ENCODE peak calls at places on chromosome 10, in four cellular contexts. B, T, Q and W are unnamed samples.

GRCh38 chr10:102175415-102175814 is 23.2 kb downstream of the NOLC1 start:
- DNase-seq in B (no peak), T (no peak), Q (no peak), W (no peak)

GRCh38 chr10:24814568-24815313 is 91.1 kb upstream of the ARHGAP21 start:
- DNase-seq in B (peak; percentile 24), T (no peak), Q (peak; percentile 15), W (no peak)

GRCh38 chr10:93599778-93600177 is 1.3 kb downstream of the RBP4 start:
- DNase-seq in B (no peak), T (no peak), Q (no peak), W (no peak)

GRCh38 chr10:73768881-73769280 is 13.0 kb upstream of the CHCHD1 start:
- DNase-seq in B (no peak), T (no peak), Q (no peak), W (no peak)

GRCh38 chr10:9239298-9239697 is 1184.8 kb downstream of the GATA3 start:
- DNase-seq in B (no peak), T (no peak), Q (no peak), W (no peak)

GRCh38 chr10:60048146-60048545 is 141.8 kb upstream of the CCDC6 start:
- DNase-seq in B (peak; percentile 39), T (no peak), Q (no peak), W (no peak)

GRCh38 chr10:110494532-110494931 is 3.2 kb upstream of the DUSP5 start:
- DNase-seq in B (no peak), T (no peak), Q (no peak), W (no peak)

GRCh38 chr10:113511419-113511818 is 41.4 kb upstream of the HABP2 start:
- DNase-seq in B (no peak), T (no peak), Q (no peak), W (no peak)

GRCh38 chr10:113617086-113617485 is 46.8 kb downstream of the NRAP start:
- DNase-seq in B (no peak), T (no peak), Q (no peak), W (no peak)

DNA sequence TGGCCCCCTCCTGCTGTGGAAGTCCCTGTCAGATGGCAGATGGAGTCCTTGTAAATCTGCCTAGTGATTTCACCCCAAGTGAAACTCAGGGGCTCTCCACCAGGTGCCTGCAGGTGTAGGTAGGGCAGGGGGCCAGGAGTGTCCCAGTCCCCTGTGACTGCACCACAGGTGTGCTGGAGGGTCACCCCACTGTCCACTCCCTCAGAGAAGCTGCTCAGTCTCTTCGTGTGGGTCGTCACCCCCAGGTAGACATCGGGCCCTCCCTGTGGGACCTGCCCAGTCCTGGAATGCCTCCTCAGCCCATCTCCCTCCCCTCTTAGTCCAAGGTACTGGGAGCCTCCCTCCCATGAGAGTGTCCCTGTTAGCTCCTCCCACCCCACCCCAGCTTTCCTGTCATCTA is 4.8 kb downstream of the ALOX5 start:
- DNase-seq in B (no peak), T (no peak), Q (no peak), W (no peak)
- TF ChIP-seq POLR2A in B (no peak), T (no peak), Q (no peak), W (no peak)

GRCh38 chr10:30786131-30786530 is 156.6 kb upstream of the LYZL2 start:
- DNase-seq in B (no peak), T (no peak), Q (no peak), W (no peak)
- TF ChIP-seq POLR2AphosphoS5 in B (no peak), T (no peak), Q (no peak), W (no peak)

GRCh38 chr10:126006264-126006663 is 109.9 kb downstream of the FANK1 start:
- DNase-seq in B (no peak), T (no peak), Q (no peak), W (no peak)

GRCh38 chr10:125999694-126000093 is 103.3 kb downstream of the FANK1 start:
- DNase-seq in B (no peak), T (no peak), Q (no peak), W (no peak)

GRCh38 chr10:126004752-126005151 is 108.4 kb downstream of the FANK1 start:
- DNase-seq in B (no peak), T (no peak), Q (no peak), W (no peak)

GRCh38 chr10:125997586-125997985 is 101.2 kb downstream of the FANK1 start:
- DNase-seq in B (no peak), T (no peak), Q (no peak), W (no peak)

DNA sequence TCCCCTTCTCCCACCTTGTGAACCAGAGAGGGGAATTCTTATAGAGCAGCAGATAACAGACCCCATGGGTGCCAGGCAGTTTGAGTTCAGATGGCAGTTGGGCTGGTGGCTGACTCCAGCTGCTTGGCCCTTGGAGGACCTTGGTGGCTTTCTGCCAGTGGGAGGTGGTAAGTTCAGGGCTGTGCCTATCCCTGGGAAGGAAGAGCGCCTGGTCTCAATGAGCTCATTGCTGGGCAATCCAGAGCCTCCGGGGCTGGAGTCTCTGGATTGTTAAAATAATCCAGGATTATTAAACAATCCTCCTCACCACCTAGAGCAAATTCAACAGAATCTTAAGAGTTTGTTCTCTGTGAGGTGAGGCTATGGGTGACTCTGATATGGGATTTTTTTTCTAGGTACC is 105.2 kb downstream of the FANK1 start:
- DNase-seq in B (no peak), T (no peak), Q (no peak), W (no peak)
- TF ChIP-seq TAF1 in B (no peak), T (no peak), Q (no peak), W (no peak)

DNA sequence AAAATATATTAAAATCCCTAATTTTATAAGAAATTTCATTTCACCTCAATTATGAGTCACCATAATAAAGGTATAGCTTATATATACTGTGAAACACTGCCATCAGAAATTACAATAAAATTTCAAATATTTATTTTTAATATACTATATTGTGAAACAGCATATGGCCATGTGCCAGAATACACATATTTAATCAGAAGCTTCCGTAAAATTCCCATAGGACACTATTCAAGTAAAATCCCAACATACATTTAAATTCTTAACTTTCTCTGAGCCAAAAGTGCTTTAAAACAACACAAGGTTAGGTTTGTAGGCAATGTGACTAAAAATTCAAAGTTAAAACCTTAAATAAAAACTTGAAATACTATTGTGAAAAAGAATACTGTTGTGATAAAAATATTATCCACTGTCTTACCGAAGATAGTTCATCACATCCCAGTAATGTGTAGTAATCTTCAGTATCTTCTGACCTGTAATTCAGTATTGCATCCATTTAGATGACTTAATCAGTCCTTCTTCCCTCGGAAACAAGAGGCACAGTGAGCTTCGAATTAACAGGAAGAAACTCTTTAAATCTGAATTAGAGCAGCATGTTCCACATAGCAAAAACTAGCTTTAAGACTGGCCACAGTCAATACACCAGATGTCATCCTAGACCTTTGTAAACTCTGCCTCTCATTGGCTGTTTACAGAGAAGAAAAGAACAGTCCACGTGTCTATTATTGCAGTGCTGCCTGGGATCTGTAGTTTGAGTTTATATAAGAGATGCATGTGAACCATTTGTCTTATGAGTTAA is at the start of gene DNAJC12:
- DNase-seq in B (peak; percentile 74), T (no peak), Q (peak; percentile 83), W (no peak)
- TF ChIP-seq POLR2A in B (peak; percentile 66), T (no peak), Q (peak; percentile 84), W (no peak)

GRCh38 chr10:71969929-71970328 is 5.7 kb downstream of the CHST3 start:
- DNase-seq in B (no peak), T (no peak), Q (no peak), W (no peak)

GRCh38 chr10:71970331-71970730 is 6.1 kb downstream of the CHST3 start:
- DNase-seq in B (no peak), T (no peak), Q (peak; percentile 75), W (no peak)

GRCh38 chr10:71970869-71971268 is 6.7 kb downstream of the CHST3 start:
- DNase-seq in B (no peak), T (no peak), Q (no peak), W (no peak)

GRCh38 chr10:71966046-71967004 is 2.1 kb downstream of the CHST3 start:
- DNase-seq in B (no peak), T (no peak), Q (no peak), W (no peak)

GRCh38 chr10:71968553-71969474 is 4.6 kb downstream of the CHST3 start:
- DNase-seq in B (no peak), T (no peak), Q (no peak), W (no peak)
- TF ChIP-seq POLR2AphosphoS5 in B (no peak), T (no peak), Q (no peak), W (no peak)

GRCh38 chr10:128599538-128599937 is 473.3 kb upstream of the MKI67 start:
- DNase-seq in B (no peak), T (no peak), Q (peak; percentile 90), W (no peak)
- TF ChIP-seq TAF1 in B (no peak), T (no peak), Q (no peak), W (no peak)

GRCh38 chr10:3487228-3487627 is 297.8 kb downstream of the KLF6 start:
- DNase-seq in B (no peak), T (no peak), Q (no peak), W (no peak)

GRCh38 chr10:3482200-3482993 is 302.6 kb downstream of the KLF6 start:
- DNase-seq in B (peak; percentile 30), T (peak; percentile 51), Q (peak; percentile 62), W (no peak)

GRCh38 chr10:3486346-3487065 is 298.5 kb downstream of the KLF6 start:
- DNase-seq in B (peak; percentile 20), T (no peak), Q (no peak), W (no peak)

GRCh38 chr10:3484306-3485187 is 300.5 kb downstream of the KLF6 start:
- DNase-seq in B (no peak), T (peak; percentile 53), Q (no peak), W (no peak)

GRCh38 chr10:3485287-3485686 is 299.7 kb downstream of the KLF6 start:
- DNase-seq in B (no peak), T (peak; percentile 59), Q (no peak), W (no peak)
- TF ChIP-seq POLR2A in B (no peak), T (no peak), Q (no peak), W (peak; percentile 48)

GRCh38 chr10:3099291-3100092 is 32.1 kb downstream of the PFKP start:
- DNase-seq in B (peak; percentile 45), T (no peak), Q (no peak), W (no peak)

GRCh38 chr10:3100093-3100792 is 32.9 kb downstream of the PFKP start:
- DNase-seq in B (no peak), T (no peak), Q (no peak), W (no peak)

GRCh38 chr10:3102721-3103410 is 35.5 kb downstream of the PFKP start:
- DNase-seq in B (peak; percentile 5), T (no peak), Q (no peak), W (no peak)

GRCh38 chr10:3098689-3099088 is 31.3 kb downstream of the PFKP start:
- DNase-seq in B (no peak), T (no peak), Q (no peak), W (no peak)

DNA sequence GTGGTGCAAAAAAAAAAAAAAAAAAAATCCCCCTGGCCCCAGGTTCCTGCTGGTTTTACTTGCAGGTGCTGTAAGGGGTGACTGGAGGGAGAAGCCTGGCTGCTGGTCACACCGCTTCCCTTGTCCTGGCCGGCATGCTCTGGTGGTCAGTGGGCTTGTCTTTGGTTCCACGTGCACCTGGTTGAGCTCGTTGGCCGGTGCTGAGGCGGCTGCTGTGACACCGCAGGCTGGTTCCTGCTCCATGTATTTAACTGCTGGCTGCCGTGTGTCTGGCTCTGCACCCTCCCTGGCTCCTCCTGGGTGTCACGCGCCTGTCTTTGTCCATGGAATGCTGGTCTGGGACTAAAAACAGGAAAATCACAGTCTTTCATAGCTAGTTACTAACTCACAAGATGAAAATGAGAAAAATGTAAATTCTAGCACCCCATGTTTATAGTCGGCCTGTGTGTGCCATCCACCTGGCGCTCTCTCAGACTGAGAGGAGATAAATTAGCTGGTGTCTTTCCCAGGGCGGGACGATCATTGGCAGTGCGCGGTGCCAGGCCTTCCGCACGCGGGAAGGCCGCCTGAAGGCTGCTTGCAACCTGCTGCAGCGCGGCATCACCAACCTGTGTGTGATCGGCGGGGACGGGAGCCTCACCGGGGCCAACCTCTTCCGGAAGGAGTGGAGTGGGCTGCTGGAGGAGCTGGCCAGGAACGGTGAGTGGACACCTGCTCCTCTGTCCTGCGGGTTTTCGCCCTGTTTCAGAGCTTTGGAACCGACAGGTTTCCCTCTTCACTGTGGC is 33.7 kb downstream of the PFKP start:
- DNase-seq in B (no peak), T (no peak), Q (no peak), W (no peak)
- TF ChIP-seq POLR2AphosphoS5 in B (no peak), T (no peak), Q (no peak), W (no peak)